ENCODE peak calls at places on chromosomes 12 and 14, in ten cellular contexts. P is tibial artery, L is pancreas, C is IMR-90, B is right lobe of liver, K is A549, E is GM23248, W is cardiac muscle cell, U is breast epithelium, M is heart left ventricle. J is an unnamed sample.

GRCh38 chr12:3168775-3169221 is 91.6 kb downstream of the TSPAN9 start:
- DNase-seq in P (no peak), L (no peak), C (peak; percentile 99), B (no peak), K (peak; percentile 88), E (peak; percentile 98), W (peak; percentile 84), U (peak; percentile 66), M (no peak), J (no peak)

GRCh38 chr14:53924754-53925153 is 31.9 kb downstream of the BMP4 start:
- DNase-seq in P (no peak), L (no peak), C (peak; percentile 95), B (no peak), K (peak; percentile 36), E (peak; percentile 22), W (peak; percentile 81), U (no peak), M (no peak), J (no peak)

GRCh38 chr12:47990351-47991105 is 13.7 kb downstream of the COL2A1 start:
- DNase-seq in P (no peak), L (no peak), C (peak; percentile 35), B (no peak), K (no peak), E (no peak), W (peak; percentile 42), U (peak; percentile 2), M (no peak), J (no peak)

GRCh38 chr14:104284107-104284592 is 145.8 kb downstream of the KIF26A start:
- DNase-seq in P (no peak), L (peak; percentile 55), C (no peak), B (peak; percentile 9), K (no peak), E (no peak), W (no peak), U (peak; percentile 27), M (no peak), J (peak; percentile 29)

GRCh38 chr12:1691123-1692007 is 495 bp downstream of the ADIPOR2 start:
- DNase-seq in P (peak; percentile 26), L (peak; percentile 74), C (no peak), B (peak; percentile 68), K (no peak), E (peak; percentile 65), W (peak; percentile 35), U (no peak), M (peak; percentile 50), J (peak; percentile 73)

GRCh38 chr12:66708704-66709443 is 30.0 kb upstream of the GRIP1 start:
- DNase-seq in P (no peak), L (no peak), C (peak; percentile 5), B (no peak), K (no peak), E (peak; percentile 32), W (peak; percentile 20), U (no peak), M (no peak), J (no peak)

GRCh38 chr12:51270847-51271518 is 768 bp upstream of the SMAGP start:
- DNase-seq in P (no peak), L (no peak), C (peak; percentile 86), B (no peak), K (peak; percentile 65), E (peak; percentile 92), W (peak; percentile 68), U (no peak), M (no peak), J (no peak)

GRCh38 chr12:50986961-50987737 is 34.8 kb downstream of the HIGD1C start:
- DNase-seq in P (peak; percentile 45), L (no peak), C (peak; percentile 72), B (no peak), K (peak; percentile 60), E (peak; percentile 75), W (peak; percentile 77), U (no peak), M (peak; percentile 50), J (no peak)

GRCh38 chr14:23916446-23916845 is 37.1 kb upstream of the DHRS4 start:
- DNase-seq in P (no peak), L (no peak), C (no peak), B (no peak), K (no peak), E (peak; percentile 3), W (no peak), U (no peak), M (no peak), J (no peak)

GRCh38 chr14:99506269-99506668 is 25.1 kb downstream of the CCNK start:
- DNase-seq in P (no peak), L (no peak), C (no peak), B (no peak), K (no peak), E (no peak), W (no peak), U (no peak), M (no peak), J (no peak)

GRCh38 chr12:72491399-72491798 is 219.2 kb downstream of the TRHDE start:
- DNase-seq in P (no peak), L (no peak), C (peak; percentile 66), B (no peak), K (no peak), E (peak; percentile 12), W (peak; percentile 6), U (no peak), M (no peak), J (no peak)

GRCh38 chr14:40413146-40413545 is 980.9 kb upstream of the FBXO33 start:
- DNase-seq in P (no peak), L (no peak), C (no peak), B (no peak), K (no peak), E (no peak), W (no peak), U (no peak), M (no peak), J (no peak)

GRCh38 chr14:79781882-79782281 is 429.4 kb downstream of the DIO2 start:
- DNase-seq in P (no peak), L (no peak), C (peak; percentile 70), B (no peak), K (no peak), E (no peak), W (no peak), U (no peak), M (no peak), J (no peak)

GRCh38 chr14:56138987-56139386 is 20.8 kb downstream of the PELI2 start:
- DNase-seq in P (no peak), L (no peak), C (no peak), B (no peak), K (no peak), E (no peak), W (no peak), U (no peak), M (no peak), J (no peak)

GRCh38 chr14:61489002-61489401 is 167.6 kb downstream of the PRKCH start:
- DNase-seq in P (no peak), L (no peak), C (no peak), B (no peak), K (peak; percentile 79), E (no peak), W (no peak), U (no peak), M (no peak), J (no peak)

GRCh38 chr12:117064596-117064995 is 34.6 kb downstream of the TESC start:
- DNase-seq in P (no peak), L (no peak), C (no peak), B (no peak), K (no peak), E (no peak), W (no peak), U (no peak), M (no peak), J (no peak)
- H3K4me1 ChIP-seq in P (no peaks in the 10 kb centered on the region), L (peaks cover 2% of the 10 kb centered on the region), C (no peaks in the 10 kb centered on the region), B (no peaks in the 10 kb centered on the region), K (no peaks in the 10 kb centered on the region), E (no peaks in the 10 kb centered on the region), W (peaks cover 20% of the 10 kb centered on the region), U (no peaks in the 10 kb centered on the region), M (no peaks in the 10 kb centered on the region), J (no peaks in the 10 kb centered on the region)

GRCh38 chr12:124405151-124405550 is 110.3 kb downstream of the RFLNA start:
- DNase-seq in P (no peak), L (peak; percentile 58), C (no peak), B (no peak), K (no peak), E (no peak), W (no peak), U (no peak), M (no peak), J (no peak)

GRCh38 chr12:124405592-124405991 is 110.7 kb downstream of the RFLNA start:
- DNase-seq in P (no peak), L (no peak), C (no peak), B (no peak), K (no peak), E (no peak), W (no peak), U (no peak), M (no peak), J (no peak)

GRCh38 chr12:124404162-124404561 is 109.3 kb downstream of the RFLNA start:
- DNase-seq in P (peak; percentile 67), L (no peak), C (no peak), B (no peak), K (no peak), E (peak; percentile 45), W (no peak), U (no peak), M (no peak), J (no peak)

GRCh38 chr12:124407074-124407473 is 112.2 kb downstream of the RFLNA start:
- DNase-seq in P (no peak), L (no peak), C (no peak), B (no peak), K (no peak), E (no peak), W (no peak), U (no peak), M (no peak), J (no peak)

GRCh38 chr12:124406043-124406442 is 111.2 kb downstream of the RFLNA start:
- DNase-seq in P (no peak), L (peak; percentile 29), C (no peak), B (no peak), K (no peak), E (no peak), W (no peak), U (no peak), M (no peak), J (no peak)
- H3K4me1 ChIP-seq in P (peaks cover 45% of the 10 kb centered on the region), L (peaks cover 7% of the 10 kb centered on the region), C (peaks cover 12% of the 10 kb centered on the region), B (peaks cover 9% of the 10 kb centered on the region), K (peaks cover 30% of the 10 kb centered on the region), E (peaks cover 10% of the 10 kb centered on the region), W (peaks cover 10% of the 10 kb centered on the region), U (peaks cover 13% of the 10 kb centered on the region), M (peaks cover 12% of the 10 kb centered on the region), J (peaks cover 25% of the 10 kb centered on the region)

DNA sequence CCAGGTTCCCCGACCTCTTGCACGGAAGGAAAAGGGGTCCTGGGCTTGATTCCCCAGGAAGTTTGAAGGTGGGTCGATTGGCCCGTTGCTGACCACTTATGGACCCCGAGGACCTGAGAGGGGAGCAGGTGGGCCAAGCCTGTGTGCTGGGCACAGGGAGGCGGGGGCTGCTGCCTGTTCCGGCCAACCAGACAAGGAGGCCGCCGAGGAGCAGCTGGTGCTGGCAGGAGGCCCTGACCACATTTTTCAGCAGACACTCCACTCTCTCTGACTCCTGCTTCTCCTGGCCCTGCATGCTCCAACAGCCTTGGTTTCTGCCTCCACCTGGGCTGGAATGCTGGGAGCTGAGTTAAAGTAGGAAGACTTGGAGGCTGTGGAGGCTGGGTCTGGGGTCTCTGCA is 42.8 kb downstream of the NOS1 start:
- DNase-seq in P (no peak), L (no peak), C (no peak), B (no peak), K (no peak), E (no peak), W (no peak), U (no peak), M (no peak), J (no peak)
- H3K4me1 ChIP-seq in P (no peaks in the 10 kb centered on the region), L (no peaks in the 10 kb centered on the region), C (no peaks in the 10 kb centered on the region), B (no peaks in the 10 kb centered on the region), K (no peaks in the 10 kb centered on the region), E (no peaks in the 10 kb centered on the region), W (no peaks in the 10 kb centered on the region), U (no peaks in the 10 kb centered on the region), M (no peaks in the 10 kb centered on the region), J (no peaks in the 10 kb centered on the region)

GRCh38 chr14:102159841-102160240 is 20.1 kb downstream of the WDR20 start:
- DNase-seq in P (no peak), L (no peak), C (no peak), B (no peak), K (no peak), E (no peak), W (no peak), U (no peak), M (no peak), J (no peak)
- H3K4me1 ChIP-seq in P (peaks cover 6% of the 10 kb centered on the region), L (no peaks in the 10 kb centered on the region), C (peaks cover 6% of the 10 kb centered on the region), B (peaks cover 2% of the 10 kb centered on the region), K (peaks cover 7% of the 10 kb centered on the region), E (peaks cover 9% of the 10 kb centered on the region), W (peaks cover 15% of the 10 kb centered on the region), U (no peaks in the 10 kb centered on the region), M (no peaks in the 10 kb centered on the region), J (peaks cover 17% of the 10 kb centered on the region)

J was measured in lower lobe of right lung.